ENCODE peak calls at places on chromosome 17, in five cellular contexts. A is heart left ventricle, S is right lobe of liver, H is adrenal gland, B is thoracic aorta. K is an unnamed sample. For H3K9me3, the result is how much of the 10 kb centered on the place peaks cover.

GRCh38 chr17:43363181-43363925 is 35.4 kb upstream of the ARL4D start:
- DNase-seq in A (no peak), S (no peak), H (no peak), B (no peak), K (no peak)

GRCh38 chr17:63425478-63425877 is 20.6 kb downstream of the CYB561 start:
- DNase-seq in A (peak), S (peak), H (peak), B (peak), K (peak)

GRCh38 chr17:43871947-43872690 is 25.1 kb downstream of the CD300LG start:
- DNase-seq in A (no peak), S (no peak), H (no peak), B (no peak), K (no peak)

GRCh38 chr17:4155980-4156620 is 13.1 kb downstream of the CYB5D2 start:
- DNase-seq in A (no peak), S (no peak), H (no peak), B (no peak), K (no peak)

GRCh38 chr17:81339502-81340296 is 44.6 kb upstream of the SLC38A10 start:
- DNase-seq in A (no peak), S (peak), H (no peak), B (no peak), K (peak)

GRCh38 chr17:2138768-2139167 is 83.9 kb downstream of the HIC1 start:
- DNase-seq in A (no peak), S (no peak), H (peak), B (no peak), K (peak)

GRCh38 chr17:4230142-4230541 is 33.6 kb downstream of the ANKFY1 start:
- DNase-seq in A (peak), S (no peak), H (peak), B (peak), K (peak)

GRCh38 chr17:40415390-40415789 is 2.3 kb downstream of the TOP2A start:
- DNase-seq in A (no peak), S (no peak), H (no peak), B (no peak), K (no peak)

GRCh38 chr17:27463235-27463677 is 7.0 kb downstream of the KSR1 start:
- DNase-seq in A (no peak), S (no peak), H (no peak), B (no peak), K (peak)

GRCh38 chr17:66351701-66352100 is 49.3 kb downstream of the PRKCA start:
- DNase-seq in A (no peak), S (no peak), H (no peak), B (no peak), K (no peak)

GRCh38 chr17:59963738-59964454 is 644 bp downstream of the RNFT1 start:
- DNase-seq in A (no peak), S (peak), H (peak), B (no peak), K (peak)

GRCh38 chr17:46942441-46943217 is 19.7 kb downstream of the GOSR2 start:
- DNase-seq in A (peak), S (no peak), H (peak), B (no peak), K (peak)

GRCh38 chr17:27888945-27889344 is 4.2 kb downstream of the LYRM9 start:
- DNase-seq in A (no peak), S (no peak), H (peak), B (no peak), K (peak)

GRCh38 chr17:14201595-14201994 is 35.1 kb downstream of the CDRT15 start:
- DNase-seq in A (no peak), S (no peak), H (peak), B (no peak), K (no peak)

GRCh38 chr17:66492500-66493123 is 190.2 kb downstream of the PRKCA start:
- DNase-seq in A (no peak), S (no peak), H (peak), B (no peak), K (peak)

GRCh38 chr17:5034651-5035050 is 575 bp downstream of the SLC52A1 start:
- DNase-seq in A (no peak), S (no peak), H (no peak), B (no peak), K (no peak)

GRCh38 chr17:70173646-70174045 is 4.3 kb downstream of the KCNJ2 start:
- DNase-seq in A (peak), S (no peak), H (no peak), B (no peak), K (no peak)

GRCh38 chr17:74736423-74737298 is at the start of gene RAB37:
- DNase-seq in A (no peak), S (peak), H (no peak), B (no peak), K (no peak)

GRCh38 chr17:59785091-59785799 is 77.8 kb downstream of the VMP1 start:
- DNase-seq in A (no peak), S (no peak), H (no peak), B (no peak), K (no peak)

GRCh38 chr17:45314761-45315549 is 1.9 kb downstream of the MAP3K14 start:
- DNase-seq in A (no peak), S (no peak), H (no peak), B (no peak), K (no peak)

DNA sequence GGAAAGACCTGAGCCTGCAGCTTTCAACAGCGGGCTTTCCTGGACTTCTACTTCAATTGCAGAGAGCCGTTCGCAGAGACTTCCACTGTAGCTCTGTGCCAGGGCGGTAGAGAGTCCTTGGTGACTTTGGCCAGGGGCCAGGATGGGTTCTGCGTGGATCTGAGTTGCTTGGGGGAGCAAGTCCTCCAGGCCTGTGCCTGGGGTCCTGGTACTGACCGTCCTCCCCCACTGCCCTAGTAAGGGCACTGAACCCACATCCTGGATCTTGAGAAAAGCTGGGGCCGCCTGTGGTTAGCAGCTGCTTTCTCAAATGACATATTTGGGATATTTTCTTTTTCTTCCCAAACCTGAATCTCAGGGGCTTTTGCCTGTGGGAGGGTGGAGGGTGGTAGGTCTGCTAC is 37.9 kb downstream of the PGS1 start:
- DNase-seq in A (no peak), S (no peak), H (peak), B (no peak), K (no peak)
- H3K9me3 ChIP-seq in A (under half), S (under half), H (under half), B (under half), K (under half)

DNA sequence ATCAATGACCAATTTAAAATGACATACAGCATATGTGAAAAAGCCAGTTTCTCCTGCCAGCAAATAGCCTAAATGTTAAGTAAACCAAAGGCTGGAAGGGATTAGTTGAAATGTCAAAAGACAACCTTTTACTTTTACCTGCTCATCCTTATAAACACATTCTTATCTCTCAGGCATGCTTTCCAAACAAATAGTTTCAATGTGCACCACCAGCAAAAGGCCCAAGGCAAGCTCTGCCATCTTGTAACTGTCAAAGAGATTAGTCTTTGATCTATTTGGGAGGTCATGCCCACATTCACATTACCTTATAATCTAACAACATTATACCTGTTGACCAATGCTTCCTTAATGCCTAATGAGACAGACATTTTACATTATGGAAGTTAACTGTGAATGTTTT is 132.2 kb upstream of the NACA2 start:
- DNase-seq in A (no peak), S (no peak), H (no peak), B (no peak), K (no peak)
- TF ChIP-seq CTCF in A (no peak), S (no peak), H (no peak), B (no peak), K (no peak)

DNA sequence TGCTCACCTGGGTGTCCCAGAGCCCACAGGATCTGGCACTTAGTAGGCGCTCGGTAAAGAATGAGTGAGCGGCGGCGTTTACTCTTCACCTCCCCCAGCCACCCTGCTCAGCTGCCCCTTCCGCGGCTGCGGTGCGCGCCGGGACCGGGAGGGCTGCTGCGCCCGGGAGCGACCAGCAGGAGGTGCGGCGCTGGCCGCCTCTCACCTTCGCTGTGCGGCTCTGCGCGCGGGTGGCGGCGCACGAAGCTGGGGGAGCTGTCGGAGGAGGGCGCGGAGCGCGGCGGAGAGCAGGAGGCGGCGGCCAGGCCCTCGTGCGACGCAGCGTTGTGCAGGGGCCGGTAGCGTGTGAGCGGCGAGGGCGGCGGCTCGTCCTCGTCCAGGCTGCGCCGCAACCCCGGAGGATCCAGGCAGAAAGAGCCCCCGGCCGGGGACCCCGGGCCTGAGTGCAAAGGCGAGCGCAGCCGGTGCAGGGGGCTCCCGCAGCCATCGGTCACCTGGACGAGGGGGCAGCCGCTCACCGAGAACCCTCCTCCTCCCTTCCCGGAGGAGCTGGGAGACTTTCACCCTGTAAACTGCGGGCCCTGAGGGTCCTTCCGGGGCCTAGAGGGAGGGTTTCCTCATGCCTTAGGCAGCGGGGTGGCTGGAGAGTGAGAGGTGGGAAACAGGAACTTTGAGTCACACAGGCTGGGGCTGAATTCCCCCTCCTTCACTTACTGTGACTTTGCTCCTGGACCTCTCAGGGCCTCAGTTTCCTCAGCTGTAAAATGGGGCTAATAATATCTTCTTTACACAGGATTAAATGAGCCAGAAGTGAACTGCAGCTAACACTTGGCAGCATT is 12.5 kb downstream of the SAMD14 start:
- DNase-seq in A (peak), S (peak), H (peak), B (no peak), K (peak)
- H3K4me3 ChIP-seq in A (peak), S (no peak), H (no peak), B (peak), K (no peak)

GRCh38 chr17:58176200-58176599 is 9.4 kb downstream of the OR4D2 start:
- DNase-seq in A (no peak), S (no peak), H (no peak), B (no peak), K (no peak)
- H3K9me3 ChIP-seq in A (under half), S (under half), H (under half), B (under half), K (under half)

GRCh38 chr17:19336938-19337711 is 25.4 kb downstream of the B9D1 start:
- DNase-seq in A (no peak), S (peak), H (peak), B (no peak), K (no peak)
- TF ChIP-seq CTCF in A (no peak), S (peak), H (peak), B (no peak), K (no peak)

DNA sequence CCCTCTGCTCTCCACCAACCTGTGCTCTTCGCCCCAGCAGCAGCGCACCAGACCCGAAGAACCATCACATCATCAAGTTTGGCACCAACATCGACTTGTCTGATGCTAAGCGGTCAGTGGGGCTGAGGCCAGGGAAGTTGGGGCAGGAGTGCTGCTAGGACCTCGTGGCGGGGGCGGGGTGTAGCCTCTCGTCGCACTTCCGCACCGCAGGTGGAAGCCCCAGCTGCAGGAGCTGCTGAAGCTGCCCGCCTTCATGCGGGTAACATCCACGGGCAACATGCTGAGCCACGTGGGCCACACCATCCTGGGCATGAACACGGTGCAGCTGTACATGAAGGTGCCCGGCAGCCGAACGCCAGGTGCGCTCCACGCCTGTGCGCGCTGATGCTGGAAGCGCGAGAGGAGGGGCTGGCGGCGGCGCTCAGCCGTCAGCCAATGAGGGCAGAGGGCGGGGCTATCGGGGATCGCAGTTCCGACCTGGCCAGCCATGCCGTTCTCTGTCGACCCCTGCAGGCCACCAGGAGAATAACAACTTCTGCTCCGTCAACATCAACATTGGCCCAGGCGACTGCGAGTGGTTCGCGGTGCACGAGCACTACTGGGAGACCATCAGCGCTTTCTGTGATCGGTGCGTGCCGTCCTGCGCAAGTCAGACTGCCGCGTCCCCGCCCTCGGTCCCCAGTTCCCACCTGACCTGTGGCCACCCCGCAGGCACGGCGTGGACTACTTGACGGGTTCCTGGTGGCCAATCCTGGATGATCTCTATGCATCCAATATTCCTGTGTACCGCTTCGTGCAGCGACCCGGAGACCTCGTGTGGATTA is 3.2 kb upstream of the TMEM88 start:
- DNase-seq in A (peak), S (peak), H (peak), B (no peak), K (peak)
- H3K4me3 ChIP-seq in A (peak), S (no peak), H (no peak), B (peak), K (no peak)

GRCh38 chr17:53101706-53102105 is 721.0 kb upstream of the KIF2B start:
- DNase-seq in A (no peak), S (no peak), H (no peak), B (no peak), K (no peak)
- H3K9me3 ChIP-seq in A (under half), S (under half), H (under half), B (under half), K (under half)

GRCh38 chr17:51857052-51857593 is 301.4 kb downstream of the CA10 start:
- DNase-seq in A (no peak), S (no peak), H (no peak), B (no peak), K (no peak)

DNA sequence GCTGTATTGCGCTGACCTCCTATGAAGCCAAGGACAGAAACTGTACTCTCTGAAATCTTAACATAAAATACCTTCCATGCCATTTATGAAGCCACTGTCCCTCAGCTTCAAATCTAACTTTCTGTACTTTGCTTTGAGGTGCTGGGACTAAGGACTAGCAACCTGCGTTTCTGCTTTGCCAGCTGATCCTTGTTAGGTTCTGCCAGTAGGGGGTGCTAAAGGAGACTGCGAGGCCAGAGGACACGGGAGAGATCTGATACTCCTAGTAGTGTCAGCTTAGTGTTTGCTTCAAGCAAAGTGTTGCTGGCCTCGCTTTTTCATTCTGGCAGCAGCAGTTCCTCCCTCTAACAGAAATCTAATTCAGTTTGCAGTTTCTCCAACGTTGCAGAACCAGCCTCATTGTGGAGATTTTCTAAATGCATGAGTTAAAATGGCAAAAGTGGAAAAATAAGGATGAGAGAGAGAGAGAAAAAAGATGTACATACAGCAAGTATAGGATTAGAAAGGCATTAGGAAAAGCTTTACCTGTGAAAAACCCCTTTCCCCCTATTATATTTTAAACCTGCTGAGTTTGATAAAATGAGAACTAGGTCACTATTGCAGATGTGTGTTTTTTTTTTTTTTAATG is 297.5 kb downstream of the CA10 start:
- DNase-seq in A (no peak), S (peak), H (peak), B (no peak), K (peak)
- TF ChIP-seq CTCF in A (no peak), S (peak), H (peak), B (no peak), K (peak)